ENCODE peak calls at places on chromosomes 3 and 15, in eight cellular contexts. T, H, Q, Y, V, I, G and B are unnamed samples.
A peak's percentile ranks its signal among the peaks of the same experiment; 100 is the strongest.

GRCh38 chr15:71691700-71692417 is 118.5 kb upstream of the NR2E3 start:
- DNase-seq in H (no peak), V (no peak), I (peak; percentile 60), G (no peak), T (no peak), Q (no peak), Y (peak; percentile 72), B (peak; percentile 49)

GRCh38 chr15:63446260-63446659 is 58.1 kb upstream of the USP3 start:
- DNase-seq in H (no peak), G (no peak), Q (no peak), Y (no peak), T (no peak), I (no peak), V (no peak), B (no peak)

GRCh38 chr3:58628823-58629562 is 37.6 kb downstream of the FAM3D start:
- DNase-seq in G (no peak), Q (no peak), Y (peak; percentile 88), T (no peak), I (peak; percentile 77), V (no peak), H (no peak), B (peak; percentile 66)

GRCh38 chr3:26104856-26105255 is 315.0 kb downstream of the OXSM start:
- DNase-seq in Y (no peak), T (no peak), I (no peak), H (no peak), Q (no peak), G (no peak), V (no peak), B (no peak)

GRCh38 chr3:62186967-62187366 is 186.4 kb downstream of the FEZF2 start:
- DNase-seq in G (peak; percentile 46), I (no peak), Q (no peak), Y (no peak), H (no peak), V (no peak), T (no peak), B (no peak)

GRCh38 chr3:173553635-173554280 is 156.2 kb downstream of the NLGN1 start:
- DNase-seq in Q (no peak), G (no peak), T (peak; percentile 14), H (no peak), I (peak; percentile 12), V (peak; percentile 8), Y (peak; percentile 48), B (no peak)

GRCh38 chr3:107064445-107065060 is 312.7 kb upstream of the CCDC54 start:
- DNase-seq in T (peak; percentile 75), H (peak; percentile 60), Q (peak; percentile 75), I (peak; percentile 32), G (no peak), Y (peak; percentile 74), V (peak; percentile 41), B (peak; percentile 92)

GRCh38 chr3:127747751-127748521 is 74.4 kb downstream of the MGLL start:
- DNase-seq in Y (peak; percentile 89), I (peak; percentile 92), V (peak; percentile 44), H (no peak), T (no peak), Q (no peak), G (peak; percentile 86), B (peak; percentile 71)

GRCh38 chr3:184590795-184591194 is 29.2 kb downstream of the EPHB3 start:
- DNase-seq in T (no peak), H (no peak), V (no peak), Q (no peak), I (no peak), Y (no peak), G (no peak), B (no peak)

GRCh38 chr15:77386626-77387025 is 33.3 kb downstream of the PEAK1 start:
- DNase-seq in V (no peak), T (no peak), H (no peak), I (no peak), Q (no peak), G (no peak), Y (no peak), B (no peak)

GRCh38 chr3:177523072-177523675 is 325.9 kb upstream of the TBL1XR1 start:
- DNase-seq in H (no peak), Y (no peak), Q (no peak), V (no peak), T (no peak), I (no peak), G (no peak), B (no peak)

GRCh38 chr15:93983501-93983900 is 247.9 kb upstream of the MCTP2 start:
- DNase-seq in Q (no peak), Y (no peak), I (no peak), V (no peak), H (no peak), T (no peak), G (peak; percentile 44), B (no peak)

GRCh38 chr3:196144383-196145105 is 62.7 kb upstream of the TFRC start:
- DNase-seq in Q (no peak), I (peak; percentile 89), V (no peak), Y (peak; percentile 75), H (no peak), G (no peak), T (no peak), B (no peak)

GRCh38 chr15:29156521-29156920 is 113.1 kb downstream of the NSMCE3 start:
- DNase-seq in G (no peak), H (no peak), Q (no peak), I (no peak), V (no peak), Y (peak; percentile 4), T (no peak), B (no peak)

GRCh38 chr3:76352069-76352847 is 566.9 kb upstream of the ZNF717 start:
- DNase-seq in G (no peak), I (no peak), H (no peak), V (no peak), Y (no peak), Q (no peak), T (no peak), B (no peak)

GRCh38 chr15:91944334-91944733 is 90.8 kb downstream of the SLCO3A1 start:
- DNase-seq in G (no peak), V (no peak), I (no peak), Y (no peak), H (peak; percentile 20), Q (no peak), T (no peak), B (no peak)